ENCODE peak calls at places on chromosomes 13 and 19, in five cellular contexts. One of them, this sample, is unnamed.
A peak's percentile ranks its signal among the peaks of the same experiment; 100 is the strongest.

GRCh38 chr19:33811246-33811645 is 14.6 kb downstream of the KCTD15 start:
- DNase-seq in esophagus squamous epithelium: no peak
- DNase-seq in right atrium auricular region: no peak
- DNase-seq in PC-9: no peak
- DNase-seq in heart left ventricle: no peak
- DNase-seq in this sample: no peak

GRCh38 chr13:42066542-42066941 is 18.1 kb downstream of the DGKH start:
- DNase-seq in esophagus squamous epithelium: no peak
- DNase-seq in right atrium auricular region: no peak
- DNase-seq in PC-9: no peak
- DNase-seq in heart left ventricle: no peak
- DNase-seq in this sample: no peak

GRCh38 chr13:110232756-110233155 is 74.2 kb downstream of the COL4A1 start:
- DNase-seq in esophagus squamous epithelium: no peak
- DNase-seq in right atrium auricular region: no peak
- DNase-seq in PC-9: no peak
- DNase-seq in heart left ventricle: no peak
- DNase-seq in this sample: no peak

GRCh38 chr13:39515231-39515630 is 87.8 kb downstream of the LHFPL6 start:
- DNase-seq in esophagus squamous epithelium: no peak
- DNase-seq in right atrium auricular region: no peak
- DNase-seq in PC-9: no peak
- DNase-seq in heart left ventricle: no peak
- DNase-seq in this sample: no peak

GRCh38 chr19:49019242-49019932 is 2.5 kb upstream of the LHB start:
- DNase-seq in esophagus squamous epithelium: no peak
- DNase-seq in right atrium auricular region: no peak
- DNase-seq in PC-9: peak; percentile 89
- DNase-seq in heart left ventricle: peak; percentile 71
- DNase-seq in this sample: peak; percentile 88

GRCh38 chr13:40318366-40318765 is 348.1 kb downstream of the FOXO1 start:
- DNase-seq in esophagus squamous epithelium: no peak
- DNase-seq in right atrium auricular region: no peak
- DNase-seq in PC-9: peak; percentile 10
- DNase-seq in heart left ventricle: peak; percentile 56
- DNase-seq in this sample: no peak

GRCh38 chr13:45393941-45394570 is 24.1 kb downstream of the SLC25A30 start:
- DNase-seq in esophagus squamous epithelium: no peak
- DNase-seq in right atrium auricular region: no peak
- DNase-seq in PC-9: peak; percentile 59
- DNase-seq in heart left ventricle: peak; percentile 53
- DNase-seq in this sample: peak; percentile 61

GRCh38 chr13:110714798-110715394 is 1.4 kb downstream of the ING1 start:
- DNase-seq in esophagus squamous epithelium: no peak
- DNase-seq in right atrium auricular region: peak; percentile 66
- DNase-seq in PC-9: no peak
- DNase-seq in heart left ventricle: peak; percentile 79
- DNase-seq in this sample: peak; percentile 78

GRCh38 chr19:35383536-35383935 is 12.7 kb downstream of the GPR42 start:
- DNase-seq in esophagus squamous epithelium: no peak
- DNase-seq in right atrium auricular region: no peak
- DNase-seq in PC-9: no peak
- DNase-seq in heart left ventricle: no peak
- DNase-seq in this sample: no peak

GRCh38 chr19:33740811-33741396 is 55.8 kb upstream of the KCTD15 start:
- DNase-seq in esophagus squamous epithelium: no peak
- DNase-seq in right atrium auricular region: no peak
- DNase-seq in PC-9: peak; percentile 24
- DNase-seq in heart left ventricle: no peak
- DNase-seq in this sample: no peak

GRCh38 chr19:1420590-1420989 is 13.2 kb downstream of the DAZAP1 start:
- DNase-seq in esophagus squamous epithelium: no peak
- DNase-seq in right atrium auricular region: no peak
- DNase-seq in PC-9: no peak
- DNase-seq in heart left ventricle: no peak
- DNase-seq in this sample: no peak

GRCh38 chr19:51380379-51380778 is 7.4 kb downstream of the LIM2 start:
- DNase-seq in esophagus squamous epithelium: no peak
- DNase-seq in right atrium auricular region: no peak
- DNase-seq in PC-9: no peak
- DNase-seq in heart left ventricle: no peak
- DNase-seq in this sample: no peak

GRCh38 chr19:39405261-39405912 is 1.3 kb upstream of the ZFP36 start:
- DNase-seq in esophagus squamous epithelium: no peak
- DNase-seq in right atrium auricular region: peak; percentile 59
- DNase-seq in PC-9: no peak
- DNase-seq in heart left ventricle: no peak
- DNase-seq in this sample: no peak

GRCh38 chr19:48190288-48191284 is 20.1 kb downstream of the ZSWIM9 start:
- DNase-seq in esophagus squamous epithelium: no peak
- DNase-seq in right atrium auricular region: no peak
- DNase-seq in PC-9: no peak
- DNase-seq in heart left ventricle: no peak
- DNase-seq in this sample: no peak

GRCh38 chr19:17721821-17722220 is 2.5 kb downstream of the MAP1S start:
- DNase-seq in esophagus squamous epithelium: no peak
- DNase-seq in right atrium auricular region: peak; percentile 79
- DNase-seq in PC-9: no peak
- DNase-seq in heart left ventricle: peak; percentile 62
- DNase-seq in this sample: no peak

GRCh38 chr13:50911051-50911690 is 1.6 kb downstream of the RNASEH2B start:
- DNase-seq in esophagus squamous epithelium: no peak
- DNase-seq in right atrium auricular region: no peak
- DNase-seq in PC-9: no peak
- DNase-seq in heart left ventricle: no peak
- DNase-seq in this sample: no peak

GRCh38 chr13:75879656-75880055 is 243.5 kb downstream of the LMO7 start:
- DNase-seq in esophagus squamous epithelium: no peak
- DNase-seq in right atrium auricular region: no peak
- DNase-seq in PC-9: no peak
- DNase-seq in heart left ventricle: no peak
- DNase-seq in this sample: no peak

GRCh38 chr19:38394488-38394887 is 6.0 kb downstream of the SPRED3 start:
- DNase-seq in esophagus squamous epithelium: no peak
- DNase-seq in right atrium auricular region: no peak
- DNase-seq in PC-9: no peak
- DNase-seq in heart left ventricle: no peak
- DNase-seq in this sample: peak; percentile 68

DNA sequence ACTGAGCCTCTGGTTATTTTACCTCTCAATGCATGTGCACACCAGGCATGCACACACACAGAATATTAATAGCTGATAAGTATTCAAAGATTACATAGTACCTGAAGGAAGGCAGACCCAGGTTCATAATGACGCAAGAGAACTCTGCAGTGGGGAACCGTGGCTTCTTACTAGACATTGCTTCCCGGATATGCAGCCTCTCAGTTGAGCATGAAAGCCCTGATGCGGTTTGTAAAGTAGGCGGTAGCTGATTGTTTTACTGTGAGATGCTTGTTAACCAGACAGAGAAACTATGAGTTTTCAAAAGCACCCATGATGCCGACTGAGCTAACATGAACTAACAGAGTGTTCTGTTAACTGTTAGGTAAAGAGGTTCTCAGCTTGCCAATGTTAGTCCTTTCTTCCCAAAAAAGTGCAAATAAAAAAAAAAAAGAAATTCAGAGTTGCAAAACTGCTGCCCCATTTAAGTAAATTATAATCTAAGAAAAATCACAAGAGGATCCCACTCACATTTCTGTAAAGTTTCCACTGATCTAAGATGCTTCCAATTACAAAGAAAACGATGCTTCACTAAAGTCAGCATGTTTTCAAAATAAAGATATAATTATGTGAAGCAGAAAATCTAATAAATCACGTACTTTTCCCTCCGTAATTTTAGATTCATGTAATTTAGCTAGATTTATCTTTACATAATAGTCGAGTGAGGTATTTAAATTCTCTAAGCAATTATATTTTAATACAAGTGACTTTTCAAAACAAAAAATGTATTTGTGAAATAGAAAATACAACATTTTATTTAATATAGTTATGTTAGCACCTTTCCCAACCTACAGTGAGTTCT is 2.2 kb downstream of the FLT1 start:
- DNase-seq in esophagus squamous epithelium: no peak
- DNase-seq in right atrium auricular region: no peak
- DNase-seq in PC-9: no peak
- DNase-seq in heart left ventricle: no peak
- DNase-seq in this sample: no peak
- H3K4me1 ChIP-seq in esophagus squamous epithelium: peaks cover 11% of the 10 kb centered on the region
- H3K4me1 ChIP-seq in right atrium auricular region: peaks cover 41% of the 10 kb centered on the region
- H3K4me1 ChIP-seq in PC-9: no peaks in the 10 kb centered on the region
- H3K4me1 ChIP-seq in heart left ventricle: no peaks in the 10 kb centered on the region
- H3K4me1 ChIP-seq in this sample: peaks cover 17% of the 10 kb centered on the region

GRCh38 chr19:46601318-46602224 is at the start of gene CALM3:
- DNase-seq in esophagus squamous epithelium: no peak
- DNase-seq in right atrium auricular region: peak; percentile 57
- DNase-seq in PC-9: no peak
- DNase-seq in heart left ventricle: peak; percentile 40
- DNase-seq in this sample: peak; percentile 63
- TF ChIP-seq CTCF in esophagus squamous epithelium: no peak
- TF ChIP-seq CTCF in right atrium auricular region: no peak
- TF ChIP-seq CTCF in PC-9: no peak
- TF ChIP-seq CTCF in heart left ventricle: no peak
- TF ChIP-seq CTCF in this sample: no peak

GRCh38 chr19:7860166-7860901 is 13.9 kb downstream of the PRR36 start:
- DNase-seq in esophagus squamous epithelium: no peak
- DNase-seq in right atrium auricular region: no peak
- DNase-seq in PC-9: no peak
- DNase-seq in heart left ventricle: peak; percentile 13
- DNase-seq in this sample: no peak
- H3K4me1 ChIP-seq in esophagus squamous epithelium: peaks cover 9% of the 10 kb centered on the region
- H3K4me1 ChIP-seq in right atrium auricular region: peaks cover 21% of the 10 kb centered on the region
- H3K4me1 ChIP-seq in PC-9: no peaks in the 10 kb centered on the region
- H3K4me1 ChIP-seq in heart left ventricle: no peaks in the 10 kb centered on the region
- H3K4me1 ChIP-seq in this sample: peaks cover 18% of the 10 kb centered on the region

GRCh38 chr19:23065306-23065705 is 51.5 kb upstream of the ZNF730 start:
- DNase-seq in esophagus squamous epithelium: no peak
- DNase-seq in right atrium auricular region: no peak
- DNase-seq in PC-9: no peak
- DNase-seq in heart left ventricle: no peak
- DNase-seq in this sample: no peak

GRCh38 chr19:23075031-23075733 is 41.6 kb upstream of the ZNF730 start:
- DNase-seq in esophagus squamous epithelium: no peak
- DNase-seq in right atrium auricular region: peak; percentile 64
- DNase-seq in PC-9: peak; percentile 61
- DNase-seq in heart left ventricle: peak; percentile 67
- DNase-seq in this sample: peak; percentile 54

GRCh38 chr19:23071087-23071511 is 45.7 kb upstream of the ZNF730 start:
- DNase-seq in esophagus squamous epithelium: no peak
- DNase-seq in right atrium auricular region: peak; percentile 61
- DNase-seq in PC-9: no peak
- DNase-seq in heart left ventricle: peak; percentile 32
- DNase-seq in this sample: peak; percentile 28

DNA sequence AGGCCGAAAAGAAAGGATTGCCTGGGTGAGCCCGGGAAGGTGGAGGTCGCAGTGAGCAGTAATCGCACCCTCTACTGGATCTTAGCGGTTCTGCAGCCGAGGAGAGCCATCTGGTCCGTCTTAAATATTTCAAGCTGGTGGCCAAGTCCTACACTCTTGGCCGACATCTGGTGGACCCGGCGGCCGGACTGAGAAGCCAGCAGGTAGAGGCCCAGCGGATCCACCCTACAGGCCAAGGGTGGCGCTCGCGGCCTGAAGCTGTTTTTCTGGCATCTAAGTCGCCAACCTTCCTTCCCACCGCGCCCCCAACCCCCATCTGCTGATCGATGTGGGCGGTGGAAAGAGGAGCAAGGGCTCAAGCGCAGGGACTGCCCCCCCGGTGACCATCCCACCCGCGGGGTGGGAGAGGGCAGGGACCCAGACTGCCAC is 46.5 kb upstream of the ZNF730 start:
- DNase-seq in esophagus squamous epithelium: no peak
- DNase-seq in right atrium auricular region: peak; percentile 61
- DNase-seq in PC-9: no peak
- DNase-seq in heart left ventricle: peak; percentile 34
- DNase-seq in this sample: peak; percentile 18
- TF ChIP-seq CTCF in esophagus squamous epithelium: no peak
- TF ChIP-seq CTCF in right atrium auricular region: peak; percentile 24
- TF ChIP-seq CTCF in PC-9: no peak
- TF ChIP-seq CTCF in heart left ventricle: peak; percentile 57
- TF ChIP-seq CTCF in this sample: no peak

DNA sequence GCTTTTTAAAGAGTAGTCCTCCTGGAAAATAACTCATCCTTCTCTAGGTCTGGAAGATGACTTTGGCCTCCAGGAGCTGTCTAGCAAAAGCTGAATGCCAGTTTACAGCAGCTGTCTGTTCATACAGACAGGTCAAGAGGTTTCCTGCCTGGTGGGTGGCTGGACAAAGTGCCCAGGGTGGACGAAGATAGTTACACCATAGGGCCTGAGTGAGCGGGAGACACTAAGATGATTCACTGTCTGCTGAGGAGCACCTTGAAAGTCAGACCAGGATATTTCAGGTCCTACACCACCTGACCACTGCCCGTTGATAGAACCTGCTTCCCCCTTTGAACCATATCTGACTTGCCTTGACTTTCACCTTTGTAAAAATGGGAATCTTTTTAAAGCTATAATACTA is 49.2 kb upstream of the RCBTB2 start:
- DNase-seq in esophagus squamous epithelium: no peak
- DNase-seq in right atrium auricular region: no peak
- DNase-seq in PC-9: no peak
- DNase-seq in heart left ventricle: no peak
- DNase-seq in this sample: no peak
- H3K4me1 ChIP-seq in esophagus squamous epithelium: peaks cover 46% of the 10 kb centered on the region
- H3K4me1 ChIP-seq in right atrium auricular region: peaks cover 46% of the 10 kb centered on the region
- H3K4me1 ChIP-seq in PC-9: no peaks in the 10 kb centered on the region
- H3K4me1 ChIP-seq in heart left ventricle: no peaks in the 10 kb centered on the region
- H3K4me1 ChIP-seq in this sample: peaks cover 38% of the 10 kb centered on the region

This sample was measured in mucosa of descending colon.